ENCODE peak calls at places on chromosomes 13 and 19, in seven cellular contexts. T, A, G, O, X, C and M are unnamed samples.
A peak's percentile ranks its signal among the peaks of the same experiment; 100 is the strongest.

GRCh38 chr13:66200555-66200954 is 1029.6 kb downstream of the PCDH9 start:
- DNase-seq in T (no peak), C (no peak), A (no peak), O (no peak), G (no peak), X (no peak), M (no peak)

GRCh38 chr13:44680746-44681355 is 104.7 kb upstream of the TSC22D1 start:
- DNase-seq in C (no peak), X (no peak), T (no peak), O (no peak), A (no peak), G (no peak), M (no peak)

GRCh38 chr13:103200118-103200885 is 134.1 kb upstream of the SLC10A2 start:
- DNase-seq in G (no peak), T (no peak), X (no peak), C (no peak), A (no peak), O (no peak), M (no peak)

GRCh38 chr19:11192957-11193939 is 4.1 kb downstream of the KANK2 start:
- DNase-seq in A (no peak), X (no peak), G (no peak), C (no peak), O (no peak), T (no peak), M (no peak)

GRCh38 chr13:50131998-50132936 is 117.0 kb downstream of the KCNRG start:
- DNase-seq in C (peak; percentile 82), A (no peak), X (peak; percentile 18), G (no peak), T (no peak), O (no peak), M (peak; percentile 30)

GRCh38 chr13:109226631-109227030 is 559.8 kb downstream of the IRS2 start:
- DNase-seq in G (no peak), O (no peak), X (no peak), C (no peak), A (no peak), T (no peak), M (no peak)

GRCh38 chr13:95153647-95154405 is 147.4 kb downstream of the ABCC4 start:
- DNase-seq in T (no peak), G (no peak), O (no peak), A (peak; percentile 46), C (no peak), X (no peak), M (no peak)

GRCh38 chr19:55354698-55355212 is at the start of gene COX6B2:
- DNase-seq in A (no peak), O (no peak), T (no peak), C (no peak), G (no peak), X (no peak), M (no peak)

GRCh38 chr19:48396871-48397176 is 3.4 kb downstream of the GRIN2D start:
- DNase-seq in C (no peak), G (no peak), T (no peak), A (no peak), X (no peak), O (no peak), M (no peak)

GRCh38 chr19:3618811-3619630 is 7.6 kb downstream of the CACTIN start:
- DNase-seq in C (no peak), X (no peak), O (no peak), A (no peak), G (no peak), T (no peak), M (no peak)

GRCh38 chr19:56504581-56504980 is 3.1 kb upstream of the ZNF471 start:
- DNase-seq in G (no peak), X (no peak), A (peak; percentile 53), T (no peak), O (no peak), C (no peak), M (no peak)

GRCh38 chr13:70736622-70737317 is 628.5 kb upstream of the KLHL1 start:
- DNase-seq in C (no peak), O (no peak), A (no peak), X (no peak), G (no peak), T (no peak), M (no peak)

GRCh38 chr13:48660356-48661076 is 6.8 kb downstream of the CYSLTR2 start:
- DNase-seq in O (no peak), T (no peak), X (peak; percentile 20), C (no peak), A (no peak), G (no peak), M (no peak)

GRCh38 chr19:17305517-17306284 is at the start of gene MRPL34:
- DNase-seq in A (peak; percentile 99), T (peak; percentile 94), O (peak; percentile 92), G (peak; percentile 92), C (peak; percentile 100), X (peak; percentile 98), M (peak; percentile 95)

GRCh38 chr19:55279773-55280643 is at the start of gene HSPBP1:
- DNase-seq in G (peak; percentile 71), X (peak; percentile 94), C (peak; percentile 100), A (peak; percentile 97), T (peak; percentile 99), O (peak; percentile 92), M (peak; percentile 96)

GRCh38 chr13:50576156-50576555 is 267.3 kb downstream of the DLEU7 start:
- DNase-seq in O (no peak), C (no peak), X (no peak), G (no peak), T (no peak), A (no peak), M (no peak)

GRCh38 chr13:54775501-54776191 is 1747.0 kb downstream of the OLFM4 start:
- DNase-seq in A (no peak), X (no peak), C (no peak), T (no peak), O (no peak), G (no peak), M (no peak)

GRCh38 chr13:107866666-107867623 is 348.4 kb downstream of the LIG4 start:
- DNase-seq in A (peak; percentile 46), G (no peak), X (peak; percentile 66), O (no peak), C (peak; percentile 75), T (peak; percentile 2), M (no peak)

GRCh38 chr13:100490692-100491091 is 97.9 kb downstream of the GGACT start:
- DNase-seq in X (no peak), G (no peak), C (peak; percentile 88), O (no peak), A (no peak), T (peak; percentile 1), M (no peak)

GRCh38 chr13:112725346-112726017 is 35.6 kb downstream of the ATP11A start:
- DNase-seq in G (no peak), X (no peak), T (no peak), O (no peak), A (no peak), C (peak; percentile 56), M (no peak)

GRCh38 chr13:59000770-59001169 is 1163.0 kb downstream of the DIAPH3 start:
- DNase-seq in G (no peak), A (no peak), X (no peak), O (no peak), T (no peak), C (no peak), M (no peak)

GRCh38 chr19:46009530-46010510 is 13.0 kb downstream of the PGLYRP1 start:
- DNase-seq in G (no peak), X (peak; percentile 71), A (peak; percentile 82), T (peak; percentile 69), O (peak; percentile 58), C (peak; percentile 95), M (peak; percentile 68)

GRCh38 chr13:73741111-73741510 is 393.1 kb downstream of the KLF12 start:
- DNase-seq in X (no peak), C (peak; percentile 55), G (no peak), O (no peak), T (no peak), A (peak; percentile 24), M (peak; percentile 30)

GRCh38 chr19:52689804-52690394 is 44.9 kb downstream of the ZNF611 start:
- DNase-seq in A (no peak), C (peak; percentile 80), G (no peak), T (peak; percentile 3), O (no peak), X (peak; percentile 42), M (peak; percentile 44)

GRCh38 chr19:33715462-33715861 is 81.2 kb upstream of the KCTD15 start:
- DNase-seq in T (no peak), O (no peak), X (no peak), A (no peak), G (no peak), C (peak; percentile 68), M (no peak)

GRCh38 chr13:82356667-82357066 is 1525.6 kb downstream of the SLITRK1 start:
- DNase-seq in C (no peak), G (no peak), T (no peak), A (peak; percentile 18), O (no peak), X (peak; percentile 16), M (no peak)

GRCh38 chr19:37977992-37978391 is 71.0 kb downstream of the SIPA1L3 start:
- DNase-seq in G (no peak), T (no peak), O (no peak), X (no peak), A (peak; percentile 50), C (no peak), M (no peak)

GRCh38 chr19:8491574-8491973 is 10.9 kb downstream of the PRAM1 start:
- DNase-seq in C (peak; percentile 70), T (no peak), A (no peak), G (no peak), X (no peak), O (no peak), M (no peak)

GRCh38 chr13:33676700-33677048 is 141.3 kb upstream of the RFC3 start:
- DNase-seq in X (peak; percentile 64), A (peak; percentile 71), T (peak; percentile 40), C (no peak), O (no peak), G (no peak), M (no peak)

GRCh38 chr19:35704218-35704617 is at the start of gene ZBTB32:
- DNase-seq in O (no peak), T (no peak), A (peak; percentile 60), G (no peak), C (peak; percentile 91), X (peak; percentile 77), M (no peak)